ENCODE peak calls at places on chromosomes 7 and 10, in seven cellular contexts. G is transverse colon, B is psoas muscle, M is tibial nerve, K is heart left ventricle, F is ovary, U is fibroblast of lung. L is an unnamed sample. For H3K9me3, the result is how much of the 10 kb centered on the place peaks cover.

GRCh38 chr10:24889636-24890035 is 62.8 kb downstream of the PRTFDC1 start:
- DNase-seq in G (no peak), B (no peak), M (no peak), K (no peak), F (no peak), U (peak), L (no peak)

GRCh38 chr10:75679546-75679945 is 248.1 kb downstream of the LRMDA start:
- DNase-seq in G (no peak), B (no peak), M (no peak), K (no peak), F (no peak), U (peak), L (no peak)

GRCh38 chr7:100490483-100491191 is 6.9 kb downstream of the NYAP1 start:
- DNase-seq in G (no peak), B (no peak), M (no peak), K (peak), F (no peak), U (no peak), L (no peak)

GRCh38 chr10:131822013-131822693 is 78.7 kb upstream of the PPP2R2D start:
- DNase-seq in G (no peak), B (no peak), M (no peak), K (no peak), F (no peak), U (no peak), L (peak)

GRCh38 chr7:50166997-50167961 is 74.2 kb upstream of the ZPBP start:
- DNase-seq in G (no peak), B (no peak), M (no peak), K (no peak), F (no peak), U (no peak), L (no peak)

GRCh38 chr7:151727579-151728285 is 149.2 kb downstream of the PRKAG2 start:
- DNase-seq in G (peak), B (peak), M (peak), K (peak), F (peak), U (peak), L (peak)

GRCh38 chr7:153193144-153193595 is 433.6 kb downstream of the ACTR3B start:
- DNase-seq in G (peak), B (no peak), M (no peak), K (no peak), F (no peak), U (no peak), L (peak)

GRCh38 chr7:135291809-135292253 is 58.2 kb downstream of the STRA8 start:
- DNase-seq in G (no peak), B (no peak), M (no peak), K (no peak), F (no peak), U (peak), L (no peak)

GRCh38 chr10:125060038-125060437 is 100.3 kb downstream of the CTBP2 start:
- DNase-seq in G (no peak), B (no peak), M (no peak), K (no peak), F (no peak), U (peak), L (no peak)

GRCh38 chr7:51123322-51124021 is 193.1 kb downstream of the COBL start:
- DNase-seq in G (no peak), B (peak), M (no peak), K (peak), F (no peak), U (peak), L (no peak)

GRCh38 chr10:115001506-115002381 is 63.7 kb downstream of the TRUB1 start:
- DNase-seq in G (no peak), B (peak), M (no peak), K (no peak), F (peak), U (peak), L (peak)

GRCh38 chr7:69211739-69212138 is 386.5 kb upstream of the AUTS2 start:
- DNase-seq in G (no peak), B (no peak), M (no peak), K (no peak), F (no peak), U (no peak), L (no peak)

GRCh38 chr7:137454169-137455166 is 110.9 kb upstream of the PTN start:
- DNase-seq in G (peak), B (peak), M (no peak), K (peak), F (peak), U (peak), L (peak)

GRCh38 chr10:63515002-63515763 is 6.0 kb upstream of the REEP3 start:
- DNase-seq in G (no peak), B (no peak), M (no peak), K (no peak), F (no peak), U (peak), L (no peak)

GRCh38 chr10:124211921-124212320 is 118.5 kb upstream of the CHST15 start:
- DNase-seq in G (no peak), B (no peak), M (no peak), K (no peak), F (no peak), U (peak), L (no peak)

GRCh38 chr7:135923700-135924261 is 53.4 kb downstream of the MTPN start:
- DNase-seq in G (no peak), B (no peak), M (no peak), K (no peak), F (no peak), U (peak), L (no peak)

GRCh38 chr10:102824695-102825094 is 12.5 kb downstream of the CYP17A1 start:
- DNase-seq in G (no peak), B (no peak), M (no peak), K (no peak), F (no peak), U (no peak), L (no peak)

GRCh38 chr10:114271014-114271778 is 32.1 kb downstream of the VWA2 start:
- DNase-seq in G (peak), B (no peak), M (no peak), K (no peak), F (no peak), U (peak), L (no peak)

GRCh38 chr7:43431020-43431595 is 151.8 kb upstream of the STK17A start:
- DNase-seq in G (no peak), B (no peak), M (no peak), K (no peak), F (no peak), U (peak), L (no peak)

GRCh38 chr7:151321341-151321740 is 20.3 kb upstream of the NUB1 start:
- DNase-seq in G (no peak), B (no peak), M (no peak), K (no peak), F (no peak), U (no peak), L (no peak)

GRCh38 chr7:68246189-68246633 is 1249.6 kb downstream of the TYW1 start:
- DNase-seq in G (no peak), B (no peak), M (no peak), K (no peak), F (no peak), U (peak), L (no peak)

GRCh38 chr10:123648595-123648994 is 17.6 kb upstream of the GPR26 start:
- DNase-seq in G (no peak), B (no peak), M (no peak), K (no peak), F (no peak), U (no peak), L (no peak)

GRCh38 chr7:132255898-132256297 is 320.4 kb downstream of the PLXNA4 start:
- DNase-seq in G (no peak), B (no peak), M (no peak), K (peak), F (no peak), U (no peak), L (no peak)

GRCh38 chr7:122901250-122901649 is 15.0 kb upstream of the CADPS2 start:
- DNase-seq in G (no peak), B (no peak), M (no peak), K (no peak), F (no peak), U (no peak), L (no peak)

GRCh38 chr7:98733036-98733435 is 116.0 kb downstream of the NPTX2 start:
- DNase-seq in G (peak), B (no peak), M (no peak), K (no peak), F (no peak), U (peak), L (peak)

GRCh38 chr7:71497233-71497946 is 365.4 kb downstream of the GALNT17 start:
- DNase-seq in G (no peak), B (no peak), M (peak), K (peak), F (peak), U (no peak), L (peak)

GRCh38 chr7:2471022-2471329 is 5.2 kb downstream of the GRIFIN start:
- DNase-seq in G (no peak), B (no peak), M (no peak), K (no peak), F (no peak), U (peak), L (no peak)

GRCh38 chr10:96706331-96706853 is 13.9 kb downstream of the PIK3AP1 start:
- DNase-seq in G (no peak), B (no peak), M (no peak), K (no peak), F (no peak), U (no peak), L (no peak)

GRCh38 chr10:96831200-96831866 is 765 bp upstream of the LCOR start:
- DNase-seq in G (no peak), B (no peak), M (no peak), K (no peak), F (no peak), U (no peak), L (no peak)

GRCh38 chr10:69801434-69802315 is at the start of gene COL13A1:
- DNase-seq in G (peak), B (peak), M (no peak), K (peak), F (peak), U (peak), L (peak)

GRCh38 chr7:27158436-27159277 is 2.2 kb upstream of the HOXA7 start:
- DNase-seq in G (peak), B (no peak), M (no peak), K (no peak), F (no peak), U (no peak), L (no peak)

GRCh38 chr7:45570797-45571196 is 3.4 kb upstream of the ADCY1 start:
- DNase-seq in G (no peak), B (no peak), M (no peak), K (no peak), F (no peak), U (no peak), L (no peak)

GRCh38 chr10:74932648-74933047 is 106.2 kb downstream of the KAT6B start:
- DNase-seq in G (peak), B (peak), M (peak), K (peak), F (peak), U (no peak), L (peak)

GRCh38 chr10:6504296-6504695 is 75.8 kb downstream of the PRKCQ start:
- DNase-seq in G (no peak), B (no peak), M (no peak), K (no peak), F (no peak), U (no peak), L (no peak)

GRCh38 chr10:6505300-6505699 is 74.8 kb downstream of the PRKCQ start:
- DNase-seq in G (no peak), B (no peak), M (no peak), K (no peak), F (no peak), U (no peak), L (no peak)

GRCh38 chr10:6501931-6502330 is 78.1 kb downstream of the PRKCQ start:
- DNase-seq in G (no peak), B (no peak), M (no peak), K (no peak), F (no peak), U (peak), L (no peak)

GRCh38 chr10:6499974-6500373 is 80.1 kb downstream of the PRKCQ start:
- DNase-seq in G (no peak), B (no peak), M (no peak), K (no peak), F (no peak), U (no peak), L (no peak)

GRCh38 chr10:6503171-6503570 is 76.9 kb downstream of the PRKCQ start:
- DNase-seq in G (no peak), B (no peak), M (no peak), K (no peak), F (no peak), U (no peak), L (no peak)
- H3K9me3 ChIP-seq in G (under half), B (under half), M (under half), K (under half), F (under half), U (under half), L (under half)

GRCh38 chr10:79282388-79282787 is 64.9 kb upstream of the PPIF start:
- DNase-seq in G (no peak), B (no peak), M (no peak), K (no peak), F (no peak), U (no peak), L (no peak)
- H3K9me3 ChIP-seq in G (under half), B (under half), M (under half), K (under half), F (under half), U (under half), L (under half)

DNA sequence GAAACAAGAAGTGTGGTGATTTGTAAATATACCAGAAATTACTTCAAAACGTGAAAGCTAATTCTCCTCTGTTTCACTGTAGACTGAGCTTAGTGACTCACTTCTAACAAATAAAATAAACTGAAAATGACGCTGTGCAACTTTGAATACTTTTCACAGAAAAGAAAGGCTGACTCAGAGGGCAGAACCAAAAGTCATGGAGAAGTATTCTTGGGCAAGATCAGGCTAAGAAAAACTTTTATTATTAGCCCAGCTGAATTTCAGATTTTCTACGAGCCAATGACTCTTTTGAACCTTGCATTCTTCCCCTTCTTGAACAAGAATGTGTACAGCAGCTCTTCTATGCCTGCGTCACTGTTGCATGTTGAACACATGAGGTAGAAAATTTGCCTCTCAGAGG is 527.3 kb upstream of the GHITM start:
- DNase-seq in G (no peak), B (no peak), M (no peak), K (no peak), F (no peak), U (peak), L (no peak)
- H3K9me3 ChIP-seq in G (under half), B (under half), M (under half), K (under half), F (under half), U (under half), L (under half)

GRCh38 chr7:157800281-157800680 is 463.5 kb downstream of the DNAJB6 start:
- DNase-seq in G (no peak), B (no peak), M (no peak), K (no peak), F (no peak), U (no peak), L (no peak)
- H3K9me3 ChIP-seq in G (under half), B (under half), M (under half), K (under half), F (under half), U (under half), L (under half)

DNA sequence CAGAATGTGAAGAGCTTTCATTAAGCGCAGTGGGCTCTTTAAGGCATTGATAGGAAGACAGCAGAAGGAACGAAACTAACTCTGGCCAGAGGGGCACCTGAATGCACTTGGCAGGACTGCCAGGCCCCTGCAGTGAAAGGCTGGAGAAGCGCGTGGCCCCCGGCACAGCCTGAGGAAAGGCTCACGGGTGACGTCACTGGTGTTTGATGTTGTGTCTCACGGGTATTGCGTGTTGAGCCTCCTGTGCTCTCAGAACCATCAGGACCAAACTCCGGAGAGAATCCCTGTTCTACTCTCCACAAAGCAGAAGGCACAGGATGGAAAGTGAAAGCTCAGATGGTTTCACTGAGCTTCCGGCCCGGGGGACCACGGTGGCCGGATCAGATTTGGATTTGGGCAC is 515.8 kb upstream of the FOXK1 start:
- DNase-seq in G (no peak), B (no peak), M (no peak), K (no peak), F (no peak), U (no peak), L (no peak)
- H3K9me3 ChIP-seq in G (under half), B (under half), M (under half), K (under half), F (under half), U (under half), L (under half)

DNA sequence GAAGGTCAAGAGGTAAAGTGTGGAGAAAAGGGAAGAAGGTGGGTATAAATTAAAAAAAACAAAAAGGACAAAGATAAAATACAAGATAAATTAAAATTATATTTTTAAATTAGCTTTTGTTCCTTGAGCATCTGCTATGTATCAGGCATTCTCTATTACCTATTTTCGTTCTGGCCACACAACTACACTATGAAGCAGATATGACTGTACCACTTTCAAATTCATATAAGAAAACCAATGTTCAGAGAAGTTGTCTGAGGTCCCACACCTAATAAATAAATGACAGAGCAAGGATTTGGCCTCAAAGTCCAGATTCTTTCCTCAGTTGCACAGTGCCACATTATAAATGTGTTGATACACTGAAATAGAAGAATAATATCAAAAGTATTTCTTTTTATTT is 103.8 kb upstream of the PCDH15 start:
- DNase-seq in G (no peak), B (no peak), M (no peak), K (no peak), F (no peak), U (no peak), L (no peak)
- H3K9me3 ChIP-seq in G (under half), B (under half), M (under half), K (under half), F (under half), U (under half), L (under half)

GRCh38 chr7:265998-266850 is 23.7 kb upstream of the FOXL3 start:
- DNase-seq in G (no peak), B (peak), M (no peak), K (peak), F (no peak), U (no peak), L (no peak)

GRCh38 chr7:262251-262572 is 27.8 kb upstream of the FOXL3 start:
- DNase-seq in G (no peak), B (no peak), M (no peak), K (peak), F (no peak), U (no peak), L (no peak)

GRCh38 chr7:266851-267840 is 22.8 kb upstream of the FOXL3 start:
- DNase-seq in G (peak), B (peak), M (peak), K (peak), F (no peak), U (no peak), L (no peak)

GRCh38 chr7:264541-265191 is 25.3 kb upstream of the FOXL3 start:
- DNase-seq in G (peak), B (peak), M (no peak), K (peak), F (no peak), U (no peak), L (no peak)

GRCh38 chr7:265192-265997 is 24.6 kb upstream of the FOXL3 start:
- DNase-seq in G (no peak), B (peak), M (no peak), K (peak), F (no peak), U (no peak), L (no peak)
- H3K9me3 ChIP-seq in G (under half), B (under half), M (under half), K (under half), F (under half), U (under half), L (under half)

GRCh38 chr7:158321056-158321700 is 266.4 kb downstream of the PTPRN2 start:
- DNase-seq in G (no peak), B (no peak), M (no peak), K (no peak), F (no peak), U (no peak), L (no peak)
- H3K9me3 ChIP-seq in G (under half), B (under half), M (under half), K (under half), F (under half), U (under half), L (under half)

DNA sequence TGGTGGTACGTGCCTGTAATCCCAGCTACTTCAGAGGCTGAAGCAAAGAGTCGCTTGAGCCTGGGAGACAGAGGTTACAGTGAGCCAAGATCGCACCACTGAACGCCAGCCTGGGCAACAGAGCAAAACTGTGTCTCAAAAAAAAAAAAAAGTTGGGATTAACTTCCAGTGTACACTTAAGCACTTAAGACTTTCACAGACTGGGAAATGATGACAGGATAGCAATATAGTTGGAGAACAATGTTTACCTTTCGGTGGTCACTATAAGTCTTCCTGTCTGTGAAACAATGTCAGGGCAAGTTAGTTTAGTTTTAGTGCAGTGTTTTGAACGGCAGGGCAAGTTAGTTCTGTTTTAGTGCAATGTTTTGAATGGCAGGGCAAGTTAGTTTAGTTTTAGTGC is 130.2 kb downstream of the TPST1 start:
- DNase-seq in G (no peak), B (no peak), M (no peak), K (no peak), F (no peak), U (no peak), L (no peak)
- H3K9me3 ChIP-seq in G (under half), B (under half), M (under half), K (under half), F (under half), U (under half), L (under half)

GRCh38 chr7:138565451-138566114 is 105.5 kb downstream of the TRIM24 start:
- DNase-seq in G (no peak), B (no peak), M (no peak), K (no peak), F (no peak), U (peak), L (peak)
- H3K9me3 ChIP-seq in G (under half), B (under half), M (under half), K (under half), F (under half), U (under half), L (under half)